ENCODE peak calls at places on chromosomes 4 and X, in nine cellular contexts. P is activated gamma-delta T cell treated with Interleukin-2 at 50 U/mL for 16 hours; U is endothelial cell of umbilical vein; A is OCI-LY7; Z is iPS DF 19.7; W is Karpas-422; D is activated CD4-positive, alpha-beta memory T cell treated with anti-CD3 and anti-CD28 coated beads, Interleukin-2, amount 10 ng/mL, durations not matched to agents 7 days and 5 days; O is fibroblast of mammary gland; V is heart left ventricle. B is an unnamed sample.

GRCh38 chrX:65686246-65686645 is 18.8 kb downstream of the MSN start:
- DNase-seq in P (no peak), U (peak; percentile 41), A (no peak), Z (no peak), W (no peak), D (no peak), O (no peak), V (peak; percentile 21), B (no peak)

GRCh38 chr4:74473155-74473811 is 28.3 kb downstream of the AREG start:
- DNase-seq in P (no peak), U (peak; percentile 84), A (no peak), Z (no peak), W (no peak), D (no peak), O (peak; percentile 91), V (no peak), B (peak; percentile 87)

GRCh38 chrX:9758239-9758638 is 7.4 kb downstream of the GPR143 start:
- DNase-seq in P (no peak), U (peak; percentile 14), A (no peak), Z (no peak), W (no peak), D (no peak), O (no peak), V (no peak), B (no peak)

GRCh38 chrX:45758738-45759397 is 558.2 kb upstream of the DIPK2B start:
- DNase-seq in P (no peak), U (no peak), A (no peak), Z (no peak), W (no peak), D (peak; percentile 58), O (peak; percentile 66), V (no peak), B (peak; percentile 49)

GRCh38 chr4:166585491-166585890 is 648.8 kb downstream of the SPOCK3 start:
- DNase-seq in P (no peak), U (no peak), A (no peak), Z (no peak), W (no peak), D (no peak), O (no peak), V (no peak), B (no peak)

GRCh38 chr4:149781150-149781549 is 34.5 kb downstream of the IQCM start:
- DNase-seq in P (no peak), U (no peak), A (no peak), Z (no peak), W (no peak), D (no peak), O (peak; percentile 84), V (no peak), B (peak; percentile 68)

GRCh38 chr4:120769227-120769626 is 153.3 kb downstream of the PRDM5 start:
- DNase-seq in P (no peak), U (peak; percentile 16), A (no peak), Z (no peak), W (no peak), D (no peak), O (peak; percentile 75), V (no peak), B (peak; percentile 68)

GRCh38 chr4:158817562-158818370 is 48.9 kb downstream of the FNIP2 start:
- DNase-seq in P (no peak), U (peak; percentile 62), A (no peak), Z (no peak), W (no peak), D (no peak), O (peak; percentile 6), V (no peak), B (no peak)

GRCh38 chrX:56107320-56107719 is 124.8 kb upstream of the KLF8 start:
- DNase-seq in P (no peak), U (no peak), A (no peak), Z (no peak), W (no peak), D (no peak), O (no peak), V (no peak), B (no peak)

GRCh38 chrX:76253432-76253831 is 80.6 kb downstream of the PBDC1 start:
- DNase-seq in P (peak; percentile 17), U (peak; percentile 12), A (peak; percentile 48), Z (peak; percentile 0), W (peak; percentile 88), D (peak; percentile 43), O (peak; percentile 46), V (peak; percentile 24), B (peak; percentile 31)

GRCh38 chrX:39196192-39197102 is 395.2 kb downstream of the MID1IP1 start:
- DNase-seq in P (peak; percentile 13), U (no peak), A (peak; percentile 11), Z (no peak), W (peak; percentile 55), D (peak; percentile 67), O (peak; percentile 85), V (no peak), B (no peak)

GRCh38 chr4:37471971-37472370 is 214.2 kb downstream of the RELL1 start:
- DNase-seq in P (no peak), U (no peak), A (no peak), Z (no peak), W (no peak), D (no peak), O (no peak), V (no peak), B (no peak)

GRCh38 chr4:152628128-152628527 is 51.7 kb downstream of the TMEM154 start:
- DNase-seq in P (no peak), U (no peak), A (no peak), Z (no peak), W (no peak), D (no peak), O (peak; percentile 90), V (peak; percentile 56), B (no peak)

GRCh38 chr4:145307120-145307519 is 126.7 kb upstream of the OTUD4 start:
- DNase-seq in P (no peak), U (peak; percentile 11), A (no peak), Z (no peak), W (no peak), D (no peak), O (no peak), V (no peak), B (no peak)

GRCh38 chr4:15162465-15163283 is 160.4 kb downstream of the CPEB2 start:
- DNase-seq in P (no peak), U (peak; percentile 16), A (peak; percentile 11), Z (no peak), W (peak; percentile 60), D (no peak), O (peak; percentile 45), V (no peak), B (peak; percentile 47)

GRCh38 chrX:5113128-5113527 is 1115.5 kb downstream of the NLGN4X start:
- DNase-seq in P (no peak), U (no peak), A (peak; percentile 52), Z (no peak), W (peak; percentile 78), D (no peak), O (no peak), V (no peak), B (no peak)

GRCh38 chrX:3286196-3286920 is 60.1 kb downstream of the MXRA5 start:
- DNase-seq in P (no peak), U (peak; percentile 28), A (no peak), Z (no peak), W (no peak), D (no peak), O (peak; percentile 73), V (no peak), B (peak; percentile 71)

GRCh38 chr4:130486186-130486585 is 1390.2 kb downstream of the C4orf33 start:
- DNase-seq in P (no peak), U (peak; percentile 5), A (no peak), Z (no peak), W (no peak), D (no peak), O (peak; percentile 23), V (no peak), B (no peak)

GRCh38 chrX:19785647-19786046 is 101.8 kb downstream of the SH3KBP1 start:
- DNase-seq in P (no peak), U (no peak), A (no peak), Z (no peak), W (no peak), D (no peak), O (no peak), V (no peak), B (no peak)

GRCh38 chrX:148612431-148612830 is 112.0 kb downstream of the AFF2 start:
- DNase-seq in P (no peak), U (no peak), A (no peak), Z (no peak), W (no peak), D (no peak), O (no peak), V (no peak), B (no peak)

GRCh38 chrX:153862369-153863250 is 23.4 kb downstream of the L1CAM start:
- DNase-seq in P (no peak), U (no peak), A (no peak), Z (no peak), W (no peak), D (no peak), O (no peak), V (no peak), B (no peak)

GRCh38 chr4:87529187-87529586 is at the start of gene SPARCL1:
- DNase-seq in P (no peak), U (no peak), A (no peak), Z (no peak), W (no peak), D (no peak), O (peak; percentile 23), V (peak; percentile 37), B (no peak)